ENCODE peak calls at places on chromosomes 12 and 14, in ten cellular contexts. I, L, W, O, F, E, T, V, K and R are unnamed samples.

GRCh38 chr14:41289025-41289424 is 317.7 kb upstream of the LRFN5 start:
- DNase-seq in I (no peak), L (no peak), W (no peak), O (no peak), F (no peak), E (no peak), T (no peak), V (no peak), K (no peak), R (no peak)

GRCh38 chr14:100589760-100590469 is 2.7 kb upstream of the BEGAIN start:
- DNase-seq in I (no peak), L (peak), W (no peak), O (no peak), F (no peak), E (no peak), T (no peak), V (no peak), K (peak), R (no peak)

GRCh38 chr12:75971253-75971652 is 60.3 kb downstream of the PHLDA1 start:
- DNase-seq in I (no peak), L (no peak), W (no peak), O (no peak), F (no peak), E (no peak), T (no peak), V (no peak), K (no peak), R (no peak)

GRCh38 chr14:103031956-103032355 is 25.4 kb downstream of the CDC42BPB start:
- DNase-seq in I (no peak), L (no peak), W (peak), O (no peak), F (peak), E (no peak), T (no peak), V (no peak), K (no peak), R (no peak)

GRCh38 chr12:101004891-101005290 is 205.1 kb downstream of the SLC5A8 start:
- DNase-seq in I (no peak), L (no peak), W (no peak), O (no peak), F (no peak), E (no peak), T (peak), V (no peak), K (no peak), R (no peak)

GRCh38 chr14:103422981-103423600 is 37.9 kb downstream of the MARK3 start:
- DNase-seq in I (no peak), L (no peak), W (no peak), O (no peak), F (no peak), E (peak), T (peak), V (no peak), K (no peak), R (no peak)

GRCh38 chr12:11658796-11659195 is 9.3 kb downstream of the ETV6 start:
- DNase-seq in I (no peak), L (no peak), W (no peak), O (no peak), F (no peak), E (no peak), T (peak), V (no peak), K (no peak), R (peak)

GRCh38 chr12:47156167-47156736 is 76.5 kb upstream of the AMIGO2 start:
- DNase-seq in I (no peak), L (no peak), W (no peak), O (no peak), F (peak), E (no peak), T (peak), V (no peak), K (no peak), R (no peak)

GRCh38 chr12:3520168-3520567 is 29.2 kb downstream of the PRMT8 start:
- DNase-seq in I (no peak), L (no peak), W (peak), O (no peak), F (peak), E (no peak), T (no peak), V (no peak), K (peak), R (no peak)

GRCh38 chr12:1777798-1778197 is 42.6 kb upstream of the LRTM2 start:
- DNase-seq in I (no peak), L (no peak), W (no peak), O (no peak), F (no peak), E (no peak), T (peak), V (no peak), K (no peak), R (peak)

GRCh38 chr12:9992296-9992695 is 6.6 kb downstream of the CLEC1B start:
- DNase-seq in I (no peak), L (no peak), W (no peak), O (no peak), F (no peak), E (no peak), T (no peak), V (no peak), K (no peak), R (no peak)

GRCh38 chr12:2475984-2476383 is 318.8 kb upstream of the FKBP4 start:
- DNase-seq in I (no peak), L (no peak), W (no peak), O (no peak), F (no peak), E (no peak), T (no peak), V (no peak), K (no peak), R (no peak)

GRCh38 chr12:12176402-12176801 is 90.4 kb downstream of the LRP6 start:
- DNase-seq in I (no peak), L (no peak), W (no peak), O (no peak), F (no peak), E (no peak), T (no peak), V (no peak), K (no peak), R (no peak)

GRCh38 chr14:74018029-74018703 is 922 bp downstream of the ENTPD5 start:
- DNase-seq in I (no peak), L (no peak), W (no peak), O (no peak), F (no peak), E (peak), T (peak), V (peak), K (no peak), R (peak)

GRCh38 chr12:76627346-76628135 is 68.0 kb upstream of the OSBPL8 start:
- DNase-seq in I (no peak), L (no peak), W (no peak), O (no peak), F (no peak), E (no peak), T (no peak), V (no peak), K (no peak), R (no peak)

GRCh38 chr14:85482549-85482948 is 47.4 kb upstream of the FLRT2 start:
- DNase-seq in I (no peak), L (no peak), W (no peak), O (no peak), F (no peak), E (no peak), T (no peak), V (no peak), K (no peak), R (no peak)

GRCh38 chr14:105299654-105300541 is 903 bp downstream of the BRF1 start:
- DNase-seq in I (no peak), L (peak), W (peak), O (no peak), F (no peak), E (no peak), T (no peak), V (no peak), K (peak), R (no peak)

GRCh38 chr12:100348657-100349454 is 8.0 kb upstream of the SLC17A8 start:
- DNase-seq in I (no peak), L (no peak), W (no peak), O (no peak), F (no peak), E (no peak), T (peak), V (peak), K (no peak), R (no peak)

GRCh38 chr12:123064356-123064755 is 83.9 kb downstream of the ARL6IP4 start:
- DNase-seq in I (no peak), L (peak), W (peak), O (no peak), F (no peak), E (no peak), T (no peak), V (peak), K (peak), R (no peak)

GRCh38 chr12:98645572-98646067 is 530 bp downstream of the APAF1 start:
- DNase-seq in I (peak), L (no peak), W (no peak), O (no peak), F (no peak), E (no peak), T (peak), V (no peak), K (no peak), R (no peak)